ENCODE peak calls at places on chromosomes 12 and 14, in eight cellular contexts. N is thyroid gland; Z is DND-41; D is fibroblast of pulmonary artery; I is PC-3; L is CD8-positive, alpha-beta memory T cell; Q is cardiac muscle cell; P is psoas muscle. J is an unnamed sample.

GRCh38 chr12:39070775-39071174 is 165.4 kb upstream of the CPNE8 start:
- DNase-seq in N (no peak), Z (no peak), D (no peak), I (peak; percentile 85), L (no peak), Q (no peak), P (no peak), J (no peak)

GRCh38 chr12:47744005-47744651 is 14.6 kb downstream of the RAPGEF3 start:
- DNase-seq in N (peak; percentile 89), Z (peak; percentile 16), D (no peak), I (peak; percentile 85), L (peak; percentile 39), Q (no peak), P (no peak), J (no peak)

GRCh38 chr12:109130755-109131521 is 14.6 kb downstream of the ACACB start:
- DNase-seq in N (peak; percentile 97), Z (no peak), D (no peak), I (no peak), L (no peak), Q (peak; percentile 69), P (peak; percentile 87), J (peak; percentile 34)

GRCh38 chr14:75123991-75124390 is 2.9 kb downstream of the NEK9 start:
- DNase-seq in N (no peak), Z (no peak), D (peak; percentile 91), I (peak; percentile 82), L (no peak), Q (no peak), P (no peak), J (peak; percentile 73)

GRCh38 chr12:11753151-11753501 is 103.7 kb downstream of the ETV6 start:
- DNase-seq in N (no peak), Z (no peak), D (no peak), I (no peak), L (no peak), Q (no peak), P (no peak), J (no peak)

GRCh38 chr14:75350505-75351060 is 72.0 kb downstream of the FOS start:
- DNase-seq in N (no peak), Z (no peak), D (no peak), I (no peak), L (no peak), Q (no peak), P (no peak), J (no peak)

GRCh38 chr14:101929946-101930345 is 34.4 kb upstream of the DYNC1H1 start:
- DNase-seq in N (no peak), Z (no peak), D (no peak), I (no peak), L (no peak), Q (no peak), P (no peak), J (no peak)

GRCh38 chr14:97283450-97284230 is 486.5 kb downstream of the VRK1 start:
- DNase-seq in N (no peak), Z (peak; percentile 83), D (no peak), I (no peak), L (no peak), Q (no peak), P (no peak), J (no peak)

GRCh38 chr14:28143340-28143739 is 623.2 kb upstream of the FOXG1 start:
- DNase-seq in N (no peak), Z (no peak), D (no peak), I (no peak), L (no peak), Q (no peak), P (no peak), J (no peak)

GRCh38 chr14:46259536-46259935 is 392.0 kb downstream of the RPL10L start:
- DNase-seq in N (no peak), Z (no peak), D (no peak), I (peak; percentile 37), L (no peak), Q (peak; percentile 10), P (no peak), J (peak; percentile 3)

GRCh38 chr12:49364989-49365388 is 2.3 kb upstream of the SPATS2 start:
- DNase-seq in N (no peak), Z (no peak), D (peak; percentile 90), I (peak; percentile 66), L (no peak), Q (no peak), P (no peak), J (peak; percentile 44)

GRCh38 chr12:104667139-104667538 is 210.4 kb downstream of the CHST11 start:
- DNase-seq in N (no peak), Z (no peak), D (peak; percentile 42), I (no peak), L (no peak), Q (no peak), P (no peak), J (peak; percentile 54)

GRCh38 chr14:19917955-19918518 is 2.4 kb upstream of the OR4K5 start:
- DNase-seq in N (no peak), Z (no peak), D (no peak), I (no peak), L (no peak), Q (no peak), P (no peak), J (no peak)

GRCh38 chr14:105162374-105162979 is 6.1 kb downstream of the JAG2 start:
- DNase-seq in N (no peak), Z (peak; percentile 15), D (no peak), I (peak; percentile 16), L (no peak), Q (no peak), P (no peak), J (no peak)

GRCh38 chr12:70052931-70053497 is 190.2 kb upstream of the CNOT2 start:
- DNase-seq in N (no peak), Z (no peak), D (peak; percentile 97), I (peak; percentile 88), L (no peak), Q (no peak), P (no peak), J (peak; percentile 93)

DNA sequence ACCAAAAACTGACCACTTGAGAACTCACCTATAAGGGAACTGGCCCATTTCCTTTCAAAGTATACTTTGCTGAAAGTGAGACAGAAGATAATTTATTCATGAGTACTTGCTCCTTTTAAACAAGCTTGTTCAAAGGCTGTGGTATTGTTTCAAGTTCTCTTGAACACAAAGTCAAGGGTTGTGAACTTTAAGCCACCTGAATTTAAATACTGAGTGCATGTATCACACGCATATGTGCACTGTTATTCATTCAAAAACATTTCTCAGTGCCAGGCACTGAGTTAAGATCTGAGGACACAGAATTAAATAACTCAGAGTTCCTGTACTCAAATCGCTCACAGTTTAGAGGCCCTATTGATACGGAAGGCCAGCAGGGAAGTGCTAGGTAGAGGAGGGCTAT is 19.1 kb upstream of the LDHB start:
- DNase-seq in N (no peak), Z (no peak), D (no peak), I (no peak), L (no peak), Q (no peak), P (no peak), J (no peak)
- H3K4me3 ChIP-seq in N (no peak overlapping the region), Z (no peak overlapping the region), D (no peak overlapping the region), I (no peak overlapping the region), L (peak overlapping the region; percentile 48), Q (no peak overlapping the region), P (no peak overlapping the region), J (no peak overlapping the region)

GRCh38 chr12:57852620-57853509 is 6.3 kb upstream of the CTDSP2 start:
- DNase-seq in N (peak; percentile 54), Z (no peak), D (no peak), I (no peak), L (no peak), Q (peak; percentile 97), P (peak; percentile 53), J (no peak)
- H3K4me3 ChIP-seq in N (no peak overlapping the region), Z (no peak overlapping the region), D (peak overlapping the region; percentile 10), I (no peak overlapping the region), L (no peak overlapping the region), Q (no peak overlapping the region), P (peak overlapping the region; percentile 65), J (no peak overlapping the region)

GRCh38 chr14:32897724-32898064 is 41.0 kb upstream of the NPAS3 start:
- DNase-seq in N (no peak), Z (no peak), D (no peak), I (peak; percentile 22), L (no peak), Q (no peak), P (no peak), J (no peak)

GRCh38 chr14:32900602-32901001 is 38.1 kb upstream of the NPAS3 start:
- DNase-seq in N (no peak), Z (no peak), D (peak; percentile 31), I (no peak), L (no peak), Q (no peak), P (no peak), J (no peak)

GRCh38 chr14:32898876-32899275 is 39.8 kb upstream of the NPAS3 start:
- DNase-seq in N (no peak), Z (no peak), D (no peak), I (peak; percentile 10), L (no peak), Q (no peak), P (no peak), J (no peak)

DNA sequence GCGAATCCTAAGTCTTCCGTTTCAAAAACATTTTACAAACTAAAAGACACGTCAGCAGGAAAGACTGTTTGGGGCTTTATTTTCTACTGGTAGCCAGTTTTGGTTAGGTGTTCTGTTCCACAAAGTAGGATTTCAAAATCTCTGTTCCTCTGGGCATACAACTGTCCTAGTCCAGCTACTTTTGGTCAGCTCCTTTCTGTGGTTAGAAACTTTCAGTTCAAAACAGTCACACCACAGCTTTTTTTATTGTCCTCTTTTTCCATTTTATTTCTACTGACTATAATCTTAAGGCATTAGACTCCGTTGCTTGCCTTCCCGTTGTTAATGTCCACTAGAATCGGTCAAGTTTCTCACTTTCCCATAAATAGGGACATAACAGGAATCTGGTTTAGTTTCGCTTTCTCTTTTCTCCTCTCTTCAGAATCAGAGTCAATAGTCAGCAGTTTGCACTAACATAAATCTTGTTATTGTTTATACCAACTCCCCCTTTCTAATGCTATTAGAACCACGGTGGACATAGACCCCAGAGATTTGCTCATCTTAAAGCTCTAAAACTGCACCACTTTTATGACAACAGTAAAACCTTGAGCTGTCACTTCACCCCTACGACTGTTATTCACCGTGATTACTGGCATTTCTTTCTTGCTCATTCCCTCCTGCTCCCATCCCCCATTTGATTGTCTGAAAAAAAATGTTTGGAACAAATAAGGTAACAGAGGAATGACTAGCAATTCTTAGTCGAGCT is 41.5 kb upstream of the NPAS3 start:
- DNase-seq in N (no peak), Z (no peak), D (peak; percentile 21), I (peak; percentile 53), L (no peak), Q (no peak), P (no peak), J (no peak)
- H3K4me3 ChIP-seq in N (no peak overlapping the region), Z (no peak overlapping the region), D (peak overlapping the region; percentile 46), I (peak overlapping the region; percentile 80), L (no peak overlapping the region), Q (no peak overlapping the region), P (peak overlapping the region; percentile 76), J (peak overlapping the region; percentile 41)

DNA sequence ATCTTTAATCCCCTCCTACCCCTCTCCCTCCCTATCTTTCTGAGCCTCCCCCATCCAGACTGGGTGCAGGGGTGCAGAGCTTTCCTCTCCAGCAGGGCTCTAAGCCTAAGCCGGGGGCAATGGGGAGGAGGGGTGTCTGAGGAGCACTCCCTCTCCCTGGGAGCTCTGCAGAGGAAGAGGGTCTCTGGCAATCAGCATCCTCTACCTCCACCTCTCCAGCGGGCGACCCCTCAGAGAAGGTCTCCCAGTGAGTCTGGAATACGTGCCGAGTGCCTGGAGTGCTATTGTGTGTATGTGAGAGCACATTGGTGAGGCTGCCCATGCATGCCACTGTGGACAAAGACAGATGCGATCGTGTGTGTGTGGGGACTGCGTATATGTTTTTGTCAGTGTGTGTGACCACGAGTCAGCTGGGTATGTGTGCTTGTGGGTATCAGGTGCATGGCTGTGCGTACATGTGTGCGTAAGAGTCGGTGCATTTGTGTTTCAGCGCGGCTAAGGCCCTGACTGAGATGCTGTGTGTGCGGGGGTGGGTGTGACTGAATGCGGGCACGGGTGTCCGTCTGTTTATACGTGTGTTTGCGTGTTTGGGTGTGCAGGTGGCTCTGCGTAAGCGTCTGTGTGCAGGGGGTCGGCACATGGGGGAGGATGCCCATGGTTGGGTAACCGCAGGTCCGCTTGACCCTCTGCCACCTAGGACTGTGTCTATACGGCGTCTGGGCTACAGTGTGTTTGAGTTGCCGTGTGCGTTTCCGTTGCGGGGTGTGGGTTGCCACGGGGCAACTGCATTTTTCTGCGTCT is 905 bp upstream of the DLK1 start:
- DNase-seq in N (no peak), Z (no peak), D (no peak), I (no peak), L (no peak), Q (no peak), P (no peak), J (no peak)
- H3K4me3 ChIP-seq in N (no peak overlapping the region), Z (no peak overlapping the region), D (no peak overlapping the region), I (no peak overlapping the region), L (no peak overlapping the region), Q (no peak overlapping the region), P (no peak overlapping the region), J (no peak overlapping the region)

J was measured in NB4.